ENCODE peak calls at places on chromosomes 13 and 19, in ten cellular contexts. Q, H, I, K, V, Z, B, P, J and R are unnamed samples.
A peak's percentile ranks its signal among the peaks of the same experiment; 100 is the strongest.

GRCh38 chr13:41900918-41901317 is 60.0 kb downstream of the VWA8 start:
- DNase-seq in H (no peak), J (no peak), Q (no peak), Z (peak; percentile 30), B (peak; percentile 48), P (no peak), I (peak; percentile 36), K (peak; percentile 23), V (no peak), R (no peak)

GRCh38 chr19:49210108-49210900 is 52.7 kb downstream of the TRPM4 start:
- DNase-seq in Q (peak; percentile 44), H (no peak), B (peak; percentile 27), Z (no peak), V (peak; percentile 9), P (peak; percentile 91), J (peak; percentile 93), K (peak; percentile 62), I (no peak), R (peak; percentile 20)

GRCh38 chr13:65913173-65913572 is 1317.0 kb downstream of the PCDH9 start:
- DNase-seq in Z (peak; percentile 63), I (peak; percentile 85), B (no peak), J (no peak), K (peak; percentile 92), H (no peak), P (no peak), Q (no peak), V (no peak), R (peak; percentile 77)

GRCh38 chr19:34278783-34279182 is 24.4 kb downstream of the GARRE1 start:
- DNase-seq in V (no peak), I (no peak), K (no peak), Q (no peak), H (no peak), J (no peak), B (no peak), Z (no peak), P (no peak), R (no peak)

GRCh38 chr13:32811297-32811800 is 204.9 kb upstream of the KL start:
- DNase-seq in J (no peak), K (no peak), V (no peak), P (no peak), Z (no peak), I (peak; percentile 33), Q (no peak), B (no peak), H (peak; percentile 62), R (no peak)

GRCh38 chr13:34162545-34162936 is 344.6 kb downstream of the RFC3 start:
- DNase-seq in B (no peak), K (peak; percentile 76), I (peak; percentile 23), P (no peak), V (no peak), H (no peak), J (no peak), Q (no peak), Z (no peak), R (peak; percentile 91)

GRCh38 chr13:24097064-24097463 is 63.5 kb upstream of the SPATA13 start:
- DNase-seq in I (peak; percentile 32), H (peak; percentile 16), Q (peak; percentile 58), Z (no peak), K (peak; percentile 13), P (no peak), B (peak; percentile 59), J (no peak), V (peak; percentile 31), R (no peak)

GRCh38 chr19:40598918-40599307 is 2.3 kb upstream of the LTBP4 start:
- DNase-seq in I (no peak), P (no peak), V (no peak), Q (no peak), B (no peak), H (no peak), Z (no peak), J (peak; percentile 52), K (no peak), R (no peak)

GRCh38 chr13:27120011-27120410 is 51.6 kb downstream of the USP12 start:
- DNase-seq in Q (no peak), K (no peak), H (no peak), P (no peak), Z (no peak), V (no peak), J (no peak), B (no peak), I (no peak), R (no peak)

GRCh38 chr13:36907266-36907665 is 12.8 kb downstream of the SMAD9 start:
- DNase-seq in P (no peak), H (no peak), K (no peak), I (no peak), Q (no peak), Z (no peak), V (no peak), J (no peak), B (no peak), R (no peak)

GRCh38 chr13:100336795-100337516 is 248.1 kb downstream of the PCCA start:
- DNase-seq in J (no peak), K (no peak), Z (no peak), V (no peak), Q (no peak), H (no peak), B (no peak), I (no peak), P (no peak), R (no peak)

GRCh38 chr13:47114030-47114429 is 217.2 kb upstream of the HTR2A start:
- DNase-seq in P (no peak), B (no peak), V (no peak), Z (peak; percentile 66), K (peak; percentile 56), Q (no peak), I (peak; percentile 74), H (no peak), J (no peak), R (peak; percentile 51)

GRCh38 chr13:114166381-114167131 is 12.5 kb upstream of the CFAP97D2 start:
- DNase-seq in I (no peak), Q (peak; percentile 82), K (no peak), V (no peak), H (no peak), P (no peak), Z (no peak), B (no peak), J (no peak), R (peak; percentile 68)

GRCh38 chr13:100434010-100434763 is 154.4 kb downstream of the GGACT start:
- DNase-seq in I (peak; percentile 54), V (no peak), J (no peak), B (no peak), Q (no peak), P (no peak), Z (peak; percentile 54), H (peak; percentile 44), K (peak; percentile 87), R (peak; percentile 47)

GRCh38 chr19:47049307-47049700 is 880 bp upstream of the TMEM160 start:
- DNase-seq in H (no peak), P (no peak), V (no peak), Q (no peak), Z (no peak), K (peak; percentile 92), I (peak; percentile 35), B (no peak), J (no peak), R (peak; percentile 88)

GRCh38 chr13:112066624-112067004 is 335 bp upstream of the SOX1 start:
- DNase-seq in J (peak; percentile 94), Z (no peak), V (peak; percentile 61), H (no peak), B (peak; percentile 39), P (peak; percentile 82), K (no peak), Q (peak; percentile 83), I (peak; percentile 35), R (peak; percentile 88)